ENCODE peak calls at places on chromosomes 5 and 9, in ten cellular contexts. V is uterus, Q is fibroblast of mammary gland, O is bronchial epithelial cell, Y is cardiac fibroblast, T is astrocyte of the spinal cord, H is neural progenitor cell, U is IMR-90, S is spleen, A is lower leg skin. Z is an unnamed sample.

GRCh38 chr5:57456056-57456455 is 26.6 kb downstream of the ACTBL2 start:
- DNase-seq in U (no peak), Y (no peak), H (no peak), O (no peak), Q (no peak), T (no peak), V (no peak), A (no peak), S (no peak), Z (no peak)

GRCh38 chr9:5518061-5518936 is 8.0 kb downstream of the PDCD1LG2 start:
- DNase-seq in U (no peak), T (no peak), H (no peak), O (no peak), Q (peak), V (no peak), Y (no peak), A (no peak), S (no peak), Z (no peak)

GRCh38 chr9:89340332-89340731 is 22.0 kb downstream of the SECISBP2 start:
- DNase-seq in O (no peak), A (no peak), H (no peak), T (no peak), Y (no peak), V (no peak), U (no peak), S (no peak), Q (no peak), Z (no peak)

GRCh38 chr5:116605310-116606070 is 30.9 kb upstream of the SEMA6A start:
- DNase-seq in H (no peak), A (no peak), U (no peak), Q (no peak), O (no peak), Y (no peak), V (no peak), S (no peak), T (no peak), Z (no peak)

GRCh38 chr5:74401566-74402320 is 238.8 kb downstream of the ENC1 start:
- DNase-seq in H (no peak), A (no peak), O (peak), Y (no peak), Q (no peak), T (no peak), S (no peak), V (no peak), U (peak), Z (no peak)

GRCh38 chr5:118919016-118919415 is 69.3 kb downstream of the DTWD2 start:
- DNase-seq in O (no peak), S (no peak), T (peak), Q (no peak), A (no peak), U (peak), H (no peak), Y (no peak), V (no peak), Z (peak)

GRCh38 chr5:181215997-181216982 is 6.8 kb upstream of the TRIM41 start:
- DNase-seq in Y (no peak), V (no peak), H (no peak), T (peak), O (no peak), Q (peak), S (no peak), A (no peak), U (no peak), Z (no peak)

GRCh38 chr5:67773439-67773988 is 442.0 kb upstream of the PIK3R1 start:
- DNase-seq in H (peak), Q (peak), Y (peak), T (peak), A (no peak), O (peak), V (no peak), U (no peak), S (no peak), Z (no peak)

GRCh38 chr9:93893899-93894690 is 61.1 kb downstream of the BARX1 start:
- DNase-seq in S (peak), H (no peak), A (no peak), V (no peak), O (no peak), U (no peak), Y (no peak), Q (no peak), T (no peak), Z (no peak)

GRCh38 chr9:4298255-4299005 is 1.4 kb downstream of the GLIS3 start:
- DNase-seq in U (peak), T (peak), O (peak), S (no peak), Q (peak), H (peak), V (no peak), Y (no peak), A (peak), Z (peak)

GRCh38 chr9:87371801-87372374 is 125.8 kb upstream of the DAPK1 start:
- DNase-seq in A (no peak), S (no peak), T (no peak), U (no peak), H (no peak), V (no peak), Y (no peak), Q (no peak), O (no peak), Z (no peak)

GRCh38 chr9:16417101-16417500 is 453.4 kb downstream of the BNC2 start:
- DNase-seq in Q (peak), A (no peak), U (peak), Y (peak), V (no peak), H (no peak), O (peak), T (peak), S (no peak), Z (peak)
- H3K4me3 ChIP-seq in Q (no peak), A (no peak), U (peak), Y (no peak), V (no peak), H (no peak), O (no peak), T (no peak), S (no peak), Z (no peak)

GRCh38 chr5:1044117-1044516 is 35.5 kb downstream of the NKD2 start:
- DNase-seq in A (no peak), S (no peak), H (no peak), Q (no peak), T (no peak), V (no peak), O (no peak), Y (no peak), U (no peak), Z (no peak)
- TF ChIP-seq CTCF in A (no peak), S (no peak), H (no peak), Q (no peak), T (no peak), V (no peak), O (no peak), Y (no peak), U (no peak), Z (no peak)

GRCh38 chr9:27600254-27600653 is 27.0 kb upstream of the C9orf72 start:
- DNase-seq in A (no peak), V (no peak), Y (no peak), T (no peak), O (no peak), S (no peak), Q (no peak), U (no peak), H (no peak), Z (no peak)

GRCh38 chr9:27591093-27591492 is 17.8 kb upstream of the C9orf72 start:
- DNase-seq in A (no peak), O (peak), Y (no peak), V (no peak), U (no peak), S (no peak), H (no peak), T (no peak), Q (peak), Z (peak)

GRCh38 chr9:27599102-27599501 is 25.8 kb upstream of the C9orf72 start:
- DNase-seq in O (peak), H (no peak), A (no peak), T (no peak), S (no peak), V (no peak), U (no peak), Q (no peak), Y (no peak), Z (peak)

GRCh38 chr9:27599521-27600234 is 26.4 kb upstream of the C9orf72 start:
- DNase-seq in Q (no peak), A (no peak), Y (no peak), S (no peak), H (no peak), V (no peak), O (no peak), U (no peak), T (no peak), Z (no peak)

GRCh38 chr9:27595733-27596132 is 22.5 kb upstream of the C9orf72 start:
- DNase-seq in Y (no peak), Q (no peak), U (no peak), O (no peak), T (no peak), H (no peak), S (no peak), A (no peak), V (no peak), Z (no peak)
- H3K4me3 ChIP-seq in Y (no peak), Q (no peak), U (no peak), O (no peak), T (no peak), H (no peak), S (no peak), A (no peak), V (no peak), Z (no peak)

GRCh38 chr5:157541452-157542118 is 34.0 kb downstream of the ADAM19 start:
- DNase-seq in O (no peak), Q (peak), U (no peak), T (no peak), V (no peak), Y (no peak), S (no peak), H (no peak), A (no peak), Z (peak)

GRCh38 chr5:157539623-157540022 is 36.0 kb downstream of the ADAM19 start:
- DNase-seq in Y (peak), H (no peak), A (no peak), Q (no peak), V (no peak), U (peak), T (no peak), O (no peak), S (no peak), Z (no peak)

GRCh38 chr5:157542282-157542966 is 33.2 kb downstream of the ADAM19 start:
- DNase-seq in U (no peak), T (no peak), A (no peak), S (no peak), V (peak), H (no peak), Y (no peak), Q (no peak), O (no peak), Z (no peak)

GRCh38 chr5:157540124-157540523 is 35.5 kb downstream of the ADAM19 start:
- DNase-seq in A (no peak), O (no peak), H (no peak), Q (no peak), S (no peak), Y (no peak), U (no peak), T (no peak), V (no peak), Z (peak)

DNA sequence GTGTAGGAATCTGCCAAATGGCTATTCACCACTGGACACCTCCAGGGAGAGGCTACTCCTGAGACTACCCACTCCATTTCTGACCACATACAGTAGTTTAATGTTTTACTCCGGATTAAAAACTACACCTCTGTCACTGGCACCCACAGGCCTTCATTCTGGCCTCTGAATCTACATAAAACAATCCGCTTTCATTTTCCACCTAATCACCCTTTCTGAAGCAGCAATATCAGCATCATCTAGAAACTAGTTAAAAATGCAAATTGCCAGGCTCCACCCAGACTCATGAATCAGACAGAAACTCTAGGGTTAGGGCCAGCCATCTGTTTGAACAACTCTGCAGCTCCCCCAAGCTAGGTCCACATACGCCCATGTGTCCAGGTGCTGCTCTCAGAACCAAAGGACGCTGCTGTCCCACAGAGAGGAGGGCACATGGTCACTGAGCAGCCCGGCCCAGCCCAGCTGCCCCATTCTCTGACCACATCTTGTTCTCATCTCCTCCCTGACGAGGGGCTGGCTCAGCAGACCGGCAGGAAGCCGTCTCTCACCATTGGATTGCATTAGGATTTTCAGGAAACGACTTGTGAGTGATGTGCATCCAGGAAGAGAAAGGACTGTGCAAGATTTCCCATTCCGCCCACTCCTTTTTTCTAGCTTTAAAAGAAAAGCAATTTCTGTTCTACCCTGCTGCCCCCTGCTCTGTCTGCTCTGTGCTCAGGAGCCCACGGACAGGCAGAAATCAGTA is 34.7 kb downstream of the ADAM19 start:
- DNase-seq in Q (peak), U (peak), O (peak), T (peak), H (peak), V (peak), S (peak), Y (peak), A (peak), Z (peak)
- TF ChIP-seq CTCF in Q (no peak), U (no peak), O (no peak), T (no peak), H (no peak), V (no peak), S (no peak), Y (no peak), A (no peak), Z (no peak)

GRCh38 chr5:53041740-53042139 is 52.6 kb downstream of the ITGA2 start:
- DNase-seq in U (no peak), S (no peak), A (no peak), Y (no peak), T (no peak), V (no peak), Q (no peak), H (no peak), O (no peak), Z (no peak)
- H3K4me3 ChIP-seq in U (no peak), S (no peak), A (no peak), Y (no peak), T (no peak), V (no peak), Q (no peak), H (no peak), O (no peak), Z (no peak)

GRCh38 chr9:29775491-29775890 is 2202.2 kb upstream of the C9orf72 start:
- DNase-seq in O (no peak), Q (no peak), A (no peak), U (no peak), S (no peak), H (no peak), V (no peak), T (no peak), Y (no peak), Z (no peak)
- TF ChIP-seq CTCF in O (no peak), Q (no peak), A (no peak), U (no peak), S (no peak), H (no peak), V (no peak), T (no peak), Y (no peak), Z (no peak)

Z was measured in choroid plexus epithelial cell.